ENCODE peak calls at places on chromosomes 1 and 21, in seven cellular contexts. P is NCI-H345; O is CD8-positive, alpha-beta memory T cell; T is caudate nucleus; Q is activated gamma-delta T cell treated with Interleukin-2 at 50 U/mL for 16 hours; D is astrocyte of the spinal cord; G is ELR. X is an unnamed sample.

GRCh38 chr1:161481624-161482392 is 23.4 kb upstream of the FCGR2A start:
- DNase-seq in P (no peak), O (no peak), G (peak; percentile 32), T (no peak), Q (no peak), D (no peak), X (no peak)

GRCh38 chr1:5660141-5660935 is 331.9 kb downstream of the NPHP4 start:
- DNase-seq in Q (no peak), O (no peak), D (no peak), T (no peak), P (no peak), G (no peak), X (peak; percentile 29)

GRCh38 chr1:40257313-40257687 is 736 bp upstream of the ZMPSTE24 start:
- DNase-seq in T (no peak), O (no peak), Q (peak; percentile 6), G (no peak), P (peak; percentile 64), D (no peak), X (no peak)

GRCh38 chr1:184408580-184408979 is 21.8 kb downstream of the C1orf21 start:
- DNase-seq in P (no peak), O (no peak), Q (no peak), G (no peak), D (no peak), T (no peak), X (no peak)

GRCh38 chr1:153341431-153341934 is 7.2 kb downstream of the PGLYRP4 start:
- DNase-seq in D (no peak), Q (no peak), O (no peak), G (no peak), T (no peak), P (no peak), X (no peak)

GRCh38 chr1:240092301-240093119 is 827 bp downstream of the FMN2 start:
- DNase-seq in O (no peak), Q (no peak), G (peak; percentile 69), T (no peak), D (peak; percentile 77), P (peak; percentile 43), X (no peak)

GRCh38 chr1:13462682-13463081 is 51.1 kb downstream of the LRRC38 start:
- DNase-seq in Q (no peak), P (no peak), G (no peak), T (no peak), O (no peak), D (no peak), X (no peak)

GRCh38 chr21:27164208-27165172 is 197.6 kb upstream of the ADAMTS5 start:
- DNase-seq in G (no peak), D (no peak), T (no peak), P (no peak), O (no peak), Q (no peak), X (no peak)

GRCh38 chr1:209220048-209220524 is 363.4 kb upstream of the CAMK1G start:
- DNase-seq in G (no peak), O (no peak), T (no peak), D (no peak), Q (no peak), P (no peak), X (no peak)

GRCh38 chr21:34890724-34891609 is 158.1 kb downstream of the RUNX1 start:
- DNase-seq in P (no peak), Q (no peak), D (peak; percentile 74), T (no peak), O (peak; percentile 4), G (peak; percentile 70), X (no peak)

GRCh38 chr1:228262475-228262874 is 54.6 kb downstream of the OBSCN start:
- DNase-seq in G (no peak), D (no peak), T (no peak), O (no peak), P (no peak), Q (no peak), X (no peak)

GRCh38 chr1:198776602-198777029 is 137.8 kb downstream of the PTPRC start:
- DNase-seq in O (no peak), Q (no peak), G (peak; percentile 99), D (peak; percentile 99), P (no peak), T (no peak), X (no peak)

GRCh38 chr1:168116327-168116799 is 20.4 kb downstream of the GPR161 start:
- DNase-seq in D (no peak), Q (no peak), G (no peak), O (no peak), T (no peak), P (peak; percentile 27), X (no peak)

GRCh38 chr1:102047724-102048123 is 51.0 kb upstream of the OLFM3 start:
- DNase-seq in T (no peak), D (no peak), O (no peak), Q (no peak), G (no peak), P (no peak), X (no peak)

GRCh38 chr1:6148497-6149241 is 31.5 kb downstream of the CHD5 start:
- DNase-seq in Q (peak; percentile 48), P (no peak), D (peak; percentile 13), T (no peak), O (peak; percentile 33), G (no peak), X (peak; percentile 43)

GRCh38 chr1:228245111-228245510 is 37.3 kb downstream of the OBSCN start:
- DNase-seq in G (no peak), T (no peak), Q (no peak), D (no peak), P (no peak), O (no peak), X (no peak)

GRCh38 chr1:15148004-15148403 is 5.5 kb upstream of the TMEM51 start:
- DNase-seq in Q (no peak), P (no peak), D (no peak), O (no peak), T (no peak), G (no peak), X (no peak)

GRCh38 chr1:32774950-32775634 is 42.1 kb downstream of the YARS1 start:
- DNase-seq in O (no peak), T (no peak), P (no peak), Q (no peak), G (peak; percentile 75), D (peak; percentile 80), X (no peak)

GRCh38 chr1:23591460-23592208 is 32.3 kb upstream of the ID3 start:
- DNase-seq in P (no peak), T (no peak), D (no peak), G (no peak), Q (peak; percentile 58), O (no peak), X (peak; percentile 46)

GRCh38 chr1:229410692-229411433 is 23.0 kb downstream of the ACTA1 start:
- DNase-seq in Q (no peak), D (peak; percentile 30), G (peak; percentile 67), O (no peak), T (no peak), P (peak; percentile 80), X (no peak)

GRCh38 chr1:156337052-156337887 is 822 bp downstream of the CCT3 start:
- DNase-seq in G (peak; percentile 36), D (no peak), P (no peak), Q (no peak), T (no peak), O (no peak), X (peak; percentile 26)

GRCh38 chr1:109846846-109847245 is 63.8 kb upstream of the CSF1 start:
- DNase-seq in Q (no peak), G (no peak), D (no peak), P (no peak), O (no peak), T (no peak), X (no peak)

GRCh38 chr1:77220687-77221463 is 1.6 kb upstream of the PIGK start:
- DNase-seq in T (no peak), D (peak; percentile 20), Q (no peak), P (no peak), O (no peak), G (peak; percentile 65), X (no peak)